ENCODE peak calls at places on chromosomes 16 and 17, in four cellular contexts. R is spleen, L is IMR-90, K is psoas muscle. C is an unnamed sample.

GRCh38 chr17:337866-338265 is 14.7 kb downstream of the RPH3AL start:
- DNase-seq in R (peak), L (no peak), K (no peak), C (no peak)

GRCh38 chr16:3171181-3171854 is 16.7 kb upstream of the OR1F1 start:
- DNase-seq in R (peak), L (no peak), K (no peak), C (no peak)

GRCh38 chr17:11493947-11494346 is 104.3 kb upstream of the DNAH9 start:
- DNase-seq in R (no peak), L (no peak), K (no peak), C (peak)

GRCh38 chr16:87227651-87228015 is 89.6 kb downstream of the C16orf95 start:
- DNase-seq in R (no peak), L (no peak), K (no peak), C (no peak)

GRCh38 chr17:27995554-27995953 is 46.9 kb upstream of the NLK start:
- DNase-seq in R (no peak), L (no peak), K (no peak), C (no peak)

GRCh38 chr16:57795431-57795878 is 6.8 kb downstream of the KIFC3 start:
- DNase-seq in R (no peak), L (peak), K (peak), C (no peak)

GRCh38 chr17:70775667-70776066 is 606.3 kb downstream of the KCNJ2 start:
- DNase-seq in R (no peak), L (no peak), K (no peak), C (no peak)

GRCh38 chr17:5537251-5537650 is 47.1 kb downstream of the NLRP1 start:
- DNase-seq in R (no peak), L (peak), K (no peak), C (no peak)

GRCh38 chr16:66521951-66522771 is 27.8 kb downstream of the TK2 start:
- DNase-seq in R (peak), L (peak), K (no peak), C (no peak)

GRCh38 chr16:66522816-66523590 is 26.9 kb downstream of the TK2 start:
- DNase-seq in R (no peak), L (no peak), K (no peak), C (no peak)

GRCh38 chr16:66525396-66526180 is 24.3 kb downstream of the TK2 start:
- DNase-seq in R (no peak), L (no peak), K (no peak), C (no peak)

GRCh38 chr16:66523861-66524354 is 26.0 kb downstream of the TK2 start:
- DNase-seq in R (peak), L (no peak), K (no peak), C (no peak)

DNA sequence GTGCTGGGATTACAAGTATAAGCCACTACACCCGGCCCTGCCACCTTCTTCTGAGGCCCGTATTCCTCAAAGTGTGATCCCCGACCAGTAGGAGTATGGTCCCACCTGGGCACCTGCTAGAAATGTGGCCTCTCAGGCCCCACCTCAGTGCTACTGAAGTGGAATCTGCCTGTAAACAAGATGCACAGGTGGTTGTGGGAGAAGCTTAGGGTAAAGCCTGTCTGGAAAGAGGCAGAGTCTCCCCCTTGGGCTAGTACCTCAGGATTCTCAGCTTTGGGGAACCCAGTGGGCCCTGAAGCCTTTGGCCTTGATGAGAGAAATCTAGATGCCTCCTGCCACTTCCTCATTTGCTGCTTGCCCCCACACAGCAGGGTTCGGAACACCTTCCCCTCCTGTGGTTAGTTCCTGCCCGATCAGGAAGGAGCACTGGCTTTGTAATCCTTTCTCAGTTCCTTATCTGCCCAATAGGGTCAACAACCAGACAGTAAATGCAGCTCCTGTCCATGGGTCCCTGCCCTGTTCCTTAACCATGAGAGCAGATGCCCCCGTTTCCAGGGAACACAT is 25.2 kb downstream of the TK2 start:
- DNase-seq in R (peak), L (no peak), K (no peak), C (no peak)
- TF ChIP-seq CTCF in R (peak), L (no peak), K (no peak), C (no peak)

GRCh38 chr17:73192894-73193701 is at the start of gene COG1:
- DNase-seq in R (peak), L (peak), K (peak), C (peak)
- TF ChIP-seq CTCF in R (no peak), L (peak), K (no peak), C (no peak)

GRCh38 chr17:43024407-43025289 is at the start of gene RND2:
- DNase-seq in R (peak), L (peak), K (peak), C (peak)
- TF ChIP-seq CTCF in R (peak), L (peak), K (peak), C (peak)

GRCh38 chr16:84085774-84086173 is 31.0 kb downstream of the MBTPS1 start:
- DNase-seq in R (no peak), L (no peak), K (no peak), C (no peak)

GRCh38 chr16:84086357-84086756 is 30.4 kb downstream of the MBTPS1 start:
- DNase-seq in R (no peak), L (no peak), K (no peak), C (no peak)

GRCh38 chr16:84084570-84085270 is 32.0 kb downstream of the MBTPS1 start:
- DNase-seq in R (peak), L (peak), K (peak), C (no peak)

GRCh38 chr16:84086996-84087395 is 29.7 kb downstream of the MBTPS1 start:
- DNase-seq in R (no peak), L (no peak), K (no peak), C (no peak)

DNA sequence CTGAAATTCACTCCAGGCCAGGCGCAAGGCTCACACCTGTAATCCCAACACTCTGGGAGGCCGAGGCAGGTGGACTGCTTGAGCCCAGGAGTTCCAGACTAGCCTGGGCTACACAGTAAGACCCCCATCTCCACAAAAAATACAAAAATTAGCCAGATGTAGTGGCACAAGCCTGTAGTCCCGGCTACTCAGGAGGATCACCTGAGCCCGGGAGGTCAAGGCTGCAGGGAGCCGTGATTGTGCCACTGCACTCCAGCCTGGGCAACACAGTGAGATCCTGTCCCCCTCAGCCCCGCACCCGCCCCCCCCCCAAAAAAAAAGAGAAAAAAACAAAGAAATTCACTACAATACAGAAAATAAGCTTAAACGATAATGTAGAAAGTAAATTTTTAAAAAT is 31.5 kb downstream of the MBTPS1 start:
- DNase-seq in R (no peak), L (no peak), K (no peak), C (no peak)
- TF ChIP-seq CTCF in R (no peak), L (no peak), K (no peak), C (no peak)

DNA sequence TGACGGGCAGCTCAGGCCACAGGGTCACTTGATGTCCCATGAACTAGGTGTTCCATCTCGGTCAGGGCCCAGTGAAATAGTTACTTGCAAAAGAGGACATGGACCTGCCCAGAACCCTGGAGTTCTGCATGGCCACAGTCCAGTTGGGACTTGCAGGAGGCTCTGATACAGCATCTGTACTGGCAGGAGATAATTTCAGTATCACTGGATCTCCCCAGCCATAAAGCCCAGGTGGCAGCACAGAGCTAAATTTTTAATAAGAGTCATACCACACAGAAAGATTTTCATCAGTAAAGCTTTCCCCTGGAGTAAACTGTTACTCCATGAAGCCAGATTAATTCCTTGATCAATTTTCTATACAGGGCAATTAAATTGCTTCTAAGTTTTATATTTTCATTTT is 18.0 kb upstream of the SLC16A5 start:
- DNase-seq in R (peak), L (no peak), K (no peak), C (no peak)
- TF ChIP-seq CTCF in R (peak), L (peak), K (peak), C (peak)

GRCh38 chr16:30609928-30610839 is at the start of gene ZNF689:
- DNase-seq in R (peak), L (peak), K (peak), C (peak)
- TF ChIP-seq CTCF in R (no peak), L (peak), K (no peak), C (no peak)

DNA sequence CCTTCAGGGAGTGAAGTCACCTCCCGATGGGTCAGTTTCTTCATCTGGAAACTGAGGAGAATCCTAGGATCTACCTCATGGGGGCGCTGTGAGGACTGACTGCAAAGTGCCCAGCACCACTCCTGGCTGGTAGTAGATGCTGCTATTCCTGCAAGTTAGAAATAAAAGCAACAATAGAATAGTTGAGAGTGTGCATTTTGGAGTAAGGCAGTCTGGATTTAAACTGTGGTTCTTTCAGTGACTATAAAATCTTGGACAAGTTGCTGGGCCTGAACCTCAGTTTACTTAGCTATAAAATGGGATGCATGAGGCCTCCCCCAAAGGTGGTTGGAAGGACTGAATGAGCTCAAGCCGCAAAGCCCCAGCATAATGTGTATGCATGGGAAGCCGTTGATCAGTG is 70.6 kb downstream of the CYB5B start:
- DNase-seq in R (no peak), L (no peak), K (no peak), C (no peak)
- TF ChIP-seq CTCF in R (peak), L (no peak), K (no peak), C (peak)

DNA sequence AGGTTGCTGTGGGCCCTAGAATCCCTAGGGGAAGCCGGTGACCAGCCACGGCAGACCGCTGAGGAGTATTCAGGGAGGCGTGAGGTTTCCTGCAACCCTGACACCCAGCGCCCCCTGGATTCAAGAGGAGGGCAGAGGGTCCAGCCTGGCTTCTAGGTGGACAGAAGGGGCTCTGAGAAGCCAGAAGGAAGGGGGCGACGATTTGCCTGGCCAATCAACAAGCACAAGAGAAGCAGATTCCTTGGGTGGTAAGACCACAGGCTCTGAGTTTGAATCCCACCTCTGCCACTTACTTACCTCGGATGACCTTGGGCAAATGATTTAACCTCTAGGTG is 10.4 kb upstream of the GINS2 start:
- DNase-seq in R (no peak), L (no peak), K (no peak), C (no peak)
- TF ChIP-seq CTCF in R (no peak), L (no peak), K (no peak), C (no peak)

C was measured in osteocyte.